ENCODE peak calls at places on chromosomes 4 and X, in nine cellular contexts. S is body of pancreas; Y is epithelial cell of esophagus; K is HFF-Myc; C is CD4-positive, alpha-beta T cell; Z is tibial artery; E is foreskin fibroblast; P is glutamatergic neuron; O is suprapubic skin. B is an unnamed sample.

GRCh38 chr4:156771171-156771837 is 200.3 kb downstream of the PDGFC start:
- DNase-seq in Z (no peak), Y (peak), O (no peak), K (peak), P (no peak), S (peak), C (no peak), E (peak), B (no peak)

GRCh38 chr4:24472514-24473308 is 111.6 kb downstream of the DHX15 start:
- DNase-seq in Z (peak), S (peak), O (peak), K (no peak), E (peak), Y (peak), C (no peak), P (peak), B (peak)

GRCh38 chr4:183987987-183988392 is 82.9 kb downstream of the STOX2 start:
- DNase-seq in P (no peak), E (peak), Z (peak), K (peak), O (no peak), S (peak), Y (peak), C (no peak), B (peak)

GRCh38 chr4:8238061-8238511 is 31.5 kb upstream of the HTRA3 start:
- DNase-seq in E (no peak), Y (peak), P (no peak), C (no peak), S (no peak), K (no peak), Z (no peak), O (no peak), B (no peak)

GRCh38 chr4:167419468-167420133 is 185.3 kb upstream of the SPOCK3 start:
- DNase-seq in S (no peak), K (no peak), Z (no peak), O (no peak), P (no peak), E (no peak), Y (peak), C (no peak), B (no peak)

GRCh38 chrX:9677098-9677739 is 88.4 kb downstream of the GPR143 start:
- DNase-seq in P (no peak), Y (peak), O (no peak), S (peak), E (no peak), K (peak), Z (no peak), C (no peak), B (no peak)

GRCh38 chrX:102979536-102979935 is 42.5 kb downstream of the RAB40AL start:
- DNase-seq in Y (no peak), E (no peak), Z (no peak), S (no peak), K (no peak), P (no peak), C (no peak), O (no peak), B (no peak)

GRCh38 chrX:80430826-80431501 is 10.7 kb downstream of the TENT5D start:
- DNase-seq in C (no peak), K (no peak), S (no peak), Y (peak), P (no peak), Z (no peak), E (no peak), O (no peak), B (no peak)

GRCh38 chr4:5572751-5573150 is 135.6 kb downstream of the EVC2 start:
- DNase-seq in P (no peak), K (no peak), E (no peak), O (no peak), Z (no peak), S (no peak), Y (no peak), C (no peak), B (no peak)

GRCh38 chr4:126004936-126005335 is 690.2 kb downstream of the FAT4 start:
- DNase-seq in Z (no peak), P (no peak), S (no peak), C (no peak), Y (peak), K (no peak), O (no peak), E (peak), B (no peak)

GRCh38 chr4:173404296-173404865 is 5.5 kb upstream of the SCRG1 start:
- DNase-seq in O (no peak), Y (no peak), P (no peak), C (no peak), K (no peak), S (no peak), E (no peak), Z (no peak), B (no peak)

GRCh38 chr4:3445111-3445820 is 3.5 kb downstream of the HGFAC start:
- DNase-seq in C (no peak), Z (no peak), S (no peak), E (no peak), Y (no peak), P (peak), O (no peak), K (no peak), B (no peak)

GRCh38 chr4:188127157-188127874 is 11.9 kb upstream of the TRIML1 start:
- DNase-seq in E (peak), S (no peak), P (no peak), Y (peak), K (peak), C (no peak), Z (no peak), O (no peak), B (no peak)

GRCh38 chr4:71558248-71558647 is 219.4 kb downstream of the SLC4A4 start:
- DNase-seq in P (no peak), K (no peak), C (no peak), Y (no peak), E (no peak), O (no peak), S (no peak), Z (no peak), B (no peak)

GRCh38 chr4:31539279-31540074 is 819.3 kb downstream of the PCDH7 start:
- DNase-seq in S (no peak), P (no peak), K (no peak), E (no peak), Y (no peak), Z (no peak), C (no peak), O (no peak), B (no peak)

GRCh38 chr4:117874241-117874640 is 160.0 kb upstream of the NDST3 start:
- DNase-seq in S (no peak), E (no peak), P (no peak), Z (no peak), Y (no peak), C (no peak), O (no peak), K (no peak), B (no peak)

GRCh38 chrX:39899876-39900787 is 197.6 kb downstream of the BCOR start:
- DNase-seq in Z (no peak), P (no peak), S (no peak), O (no peak), E (no peak), Y (peak), K (no peak), C (no peak), B (no peak)

GRCh38 chr4:54992266-54992665 is 133.1 kb downstream of the KDR start:
- DNase-seq in K (no peak), O (no peak), Z (no peak), E (no peak), P (no peak), S (no peak), Y (no peak), C (no peak), B (no peak)

GRCh38 chrX:96791559-96791958 is 92.1 kb upstream of the RPA4 start:
- DNase-seq in E (no peak), Y (peak), P (no peak), O (no peak), K (no peak), S (peak), C (no peak), Z (no peak), B (no peak)

GRCh38 chr4:106659386-106659785 is 290.8 kb upstream of the GIMD1 start:
- DNase-seq in E (peak), K (no peak), C (no peak), Y (peak), O (no peak), S (no peak), P (no peak), Z (no peak), B (no peak)

GRCh38 chr4:16659120-16659519 is 239.3 kb downstream of the LDB2 start:
- DNase-seq in O (no peak), K (peak), E (no peak), Z (no peak), S (no peak), P (no peak), Y (no peak), C (no peak), B (no peak)

GRCh38 chr4:128954941-128955340 is 138.4 kb downstream of the SCLT1 start:
- DNase-seq in E (no peak), Y (no peak), C (no peak), K (no peak), S (no peak), Z (no peak), P (no peak), O (no peak), B (no peak)

GRCh38 chr4:74181225-74181624 is 23.3 kb downstream of the MTHFD2L start:
- DNase-seq in K (no peak), P (no peak), C (no peak), S (no peak), E (peak), O (no peak), Z (no peak), Y (peak), B (no peak)

GRCh38 chr4:123421227-123421941 is 24.8 kb downstream of the SPRY1 start:
- DNase-seq in Y (peak), S (no peak), E (peak), Z (no peak), C (no peak), O (no peak), K (no peak), P (no peak), B (no peak)

GRCh38 chr4:57504139-57504538 is 394.0 kb upstream of the IGFBP7 start:
- DNase-seq in Y (no peak), K (no peak), P (no peak), E (no peak), Z (no peak), C (no peak), S (peak), O (no peak), B (peak)

GRCh38 chrX:123993904-123994635 is 32.6 kb downstream of the STAG2 start:
- DNase-seq in S (no peak), K (no peak), Z (no peak), E (no peak), O (no peak), P (no peak), C (no peak), Y (no peak), B (no peak)

GRCh38 chr4:144300616-144301015 is 160.1 kb upstream of the GYPA start:
- DNase-seq in Z (no peak), C (no peak), K (no peak), O (no peak), Y (peak), E (no peak), S (no peak), P (no peak), B (no peak)

GRCh38 chr4:162984621-162985020 is 182.1 kb downstream of the NAF1 start:
- DNase-seq in S (no peak), O (no peak), Z (no peak), P (no peak), E (no peak), Y (no peak), C (no peak), K (no peak), B (no peak)

GRCh38 chr4:153467897-153468262 is 1.7 kb downstream of the TMEM131L start:
- DNase-seq in Z (no peak), P (no peak), E (no peak), S (no peak), O (no peak), C (no peak), Y (no peak), K (no peak), B (no peak)

GRCh38 chr4:114997596-114997995 is 115.8 kb downstream of the NDST4 start:
- DNase-seq in C (no peak), E (no peak), O (no peak), P (no peak), Y (no peak), Z (no peak), S (no peak), K (no peak), B (no peak)

GRCh38 chrX:69762340-69762739 is 146.4 kb downstream of the EDA start:
- DNase-seq in Z (no peak), Y (no peak), S (no peak), O (no peak), C (no peak), P (no peak), K (no peak), E (no peak), B (no peak)

GRCh38 chrX:54116391-54116790 is 66.7 kb downstream of the FAM120C start:
- DNase-seq in Y (peak), K (no peak), P (no peak), Z (no peak), S (no peak), O (no peak), E (no peak), C (no peak), B (no peak)

GRCh38 chrX:34917146-34917545 is 25.4 kb upstream of the FAM47B start:
- DNase-seq in Z (no peak), K (no peak), O (no peak), Y (no peak), C (no peak), E (no peak), S (no peak), P (no peak), B (no peak)

GRCh38 chr4:135277980-135278315 is 1076.4 kb upstream of the PABPC4L start:
- DNase-seq in S (no peak), O (no peak), E (no peak), C (no peak), P (no peak), K (no peak), Y (no peak), Z (no peak), B (no peak)

GRCh38 chr4:121876070-121876469 is 5.8 kb upstream of the BBS7 start:
- DNase-seq in E (no peak), S (no peak), P (no peak), O (no peak), Y (no peak), Z (no peak), C (no peak), K (no peak), B (no peak)

GRCh38 chrX:83819304-83819703 is 41.6 kb upstream of the CYLC1 start:
- DNase-seq in P (no peak), E (no peak), C (no peak), O (no peak), Y (no peak), K (no peak), Z (no peak), S (no peak), B (no peak)
- TF ChIP-seq CTCF in P (no peak), E (no peak), C (no peak), O (no peak), Y (no peak), K (no peak), Z (no peak), S (no peak), B (no peak)

DNA sequence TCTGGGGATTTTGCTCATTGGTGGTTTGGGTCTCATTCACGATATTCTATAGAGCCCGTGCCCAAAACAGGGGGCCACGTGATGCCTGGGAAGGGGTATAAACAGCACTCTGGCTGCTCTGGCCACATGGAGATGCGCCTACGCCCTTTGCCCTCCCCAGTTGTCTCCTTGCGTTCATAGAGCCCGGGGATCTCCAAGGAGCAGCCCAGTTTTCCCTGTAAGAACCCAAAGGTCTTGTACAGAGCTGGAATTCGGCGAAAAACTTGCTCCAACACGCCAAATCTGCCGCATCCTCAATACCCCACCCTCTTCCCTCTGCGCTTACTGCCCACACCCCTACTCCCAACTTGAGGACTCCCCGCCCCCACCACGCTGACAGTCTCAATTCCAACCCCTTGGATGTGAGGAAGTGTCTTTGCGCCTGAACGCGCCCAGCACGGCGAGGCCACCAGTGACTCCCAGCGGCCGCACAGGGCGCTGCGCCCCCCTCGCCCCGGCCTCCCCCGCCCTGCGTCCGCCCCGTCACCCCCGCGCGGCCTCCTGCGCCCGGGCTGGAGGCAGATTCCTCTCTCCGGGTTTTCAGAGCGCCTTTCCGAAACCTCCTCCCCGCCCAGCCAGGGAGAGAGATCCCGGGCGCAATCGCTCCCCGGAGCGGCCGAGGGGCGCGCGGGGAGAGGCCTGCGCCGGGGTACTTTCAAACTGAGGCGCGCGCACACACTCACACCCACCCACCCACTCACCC is at the start of gene NHS:
- DNase-seq in Y (peak), O (no peak), P (peak), K (no peak), E (peak), C (no peak), S (peak), Z (peak), B (peak)
- TF ChIP-seq CTCF in Y (peak), O (no peak), P (peak), K (peak), E (peak), C (no peak), S (peak), Z (peak), B (peak)

DNA sequence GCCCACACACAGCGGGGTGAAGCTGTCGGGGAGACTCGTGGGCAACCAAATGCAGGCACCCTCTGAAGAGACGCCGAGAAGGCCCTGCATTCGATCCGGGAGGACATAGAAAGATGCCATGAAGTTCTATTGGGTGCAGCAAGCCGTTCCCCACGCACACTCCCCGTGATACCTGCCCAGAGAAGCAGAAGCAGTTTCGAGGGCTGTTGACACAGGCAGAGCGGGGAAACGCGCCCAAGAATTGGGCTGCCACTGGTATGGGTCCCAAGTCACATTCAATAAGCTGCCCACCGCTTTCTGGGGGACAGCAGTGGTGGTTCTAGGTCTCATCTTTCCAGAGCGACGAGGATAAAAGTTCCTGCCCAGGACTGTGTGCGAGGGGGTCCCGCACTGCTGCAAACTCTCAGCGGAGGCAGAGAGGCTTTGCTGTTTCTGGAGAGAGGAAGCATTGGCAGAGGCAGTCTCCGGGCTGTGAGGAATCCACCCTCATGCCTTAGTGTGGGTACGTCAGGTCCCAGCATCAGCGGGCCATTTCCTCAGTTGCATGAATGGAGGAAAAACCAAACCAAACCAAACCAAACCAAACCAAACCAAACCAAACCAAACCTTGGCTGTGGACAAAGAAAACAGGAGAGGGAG is 10.1 kb downstream of the PITX2 start:
- DNase-seq in P (no peak), K (no peak), S (no peak), O (no peak), Z (no peak), Y (no peak), C (no peak), E (no peak), B (no peak)
- TF ChIP-seq CTCF in P (no peak), K (no peak), S (no peak), O (no peak), Z (no peak), Y (no peak), C (no peak), E (no peak), B (no peak)

DNA sequence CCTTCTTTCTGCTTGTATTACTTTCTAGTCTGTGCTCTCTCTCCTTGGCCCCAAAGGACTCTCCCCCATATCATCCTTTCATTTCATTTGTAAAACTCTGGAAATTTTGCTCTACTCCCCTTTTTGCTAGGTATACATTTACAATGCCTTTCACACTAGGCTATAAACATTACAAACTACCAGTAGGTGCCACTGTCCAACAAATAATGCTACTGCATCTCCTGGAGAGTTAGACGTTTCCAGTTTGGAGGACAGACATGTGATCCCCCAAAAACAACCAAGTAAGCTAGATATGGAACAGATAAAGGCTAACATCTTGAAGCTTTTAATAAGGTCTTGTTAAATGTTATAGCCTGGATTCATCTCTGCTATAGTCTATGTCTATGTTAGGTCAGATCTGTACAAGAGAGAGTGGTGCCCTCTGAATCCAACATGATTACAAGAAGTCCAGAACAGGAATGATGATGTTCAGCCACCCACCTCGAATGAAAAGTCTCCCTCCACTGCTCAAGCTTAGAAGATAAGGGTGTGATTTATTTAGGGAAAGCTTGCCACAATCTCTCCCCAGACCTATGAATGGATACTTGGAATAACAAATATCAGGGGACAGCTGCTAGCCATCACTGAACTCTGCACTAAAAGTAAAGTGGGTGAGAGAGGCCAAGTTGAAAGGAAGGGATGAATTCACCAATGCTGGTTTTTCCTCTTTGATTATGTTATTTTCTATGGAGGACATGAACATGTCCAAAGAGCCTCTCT is 14.3 kb downstream of the CBR4 start:
- DNase-seq in O (no peak), Y (peak), P (no peak), S (no peak), C (no peak), E (no peak), Z (no peak), K (no peak), B (no peak)
- TF ChIP-seq CTCF in O (no peak), Y (peak), P (no peak), S (peak), C (no peak), E (no peak), Z (peak), K (no peak), B (no peak)